ENCODE peak calls at places on chromosomes 7 and 10, in six cellular contexts. L is spleen, Q is endodermal cell, M is IMR-90, J is SK-N-SH, Z is prostate gland. K is an unnamed sample.

GRCh38 chr7:25720427-25720826 is 431.6 kb upstream of the NFE2L3 start:
- DNase-seq in L (no peak), Q (no peak), M (peak; percentile 2), J (peak; percentile 39), Z (no peak), K (no peak)

GRCh38 chr10:96306516-96306915 is 2.3 kb downstream of the DNTT start:
- DNase-seq in L (peak; percentile 89), Q (no peak), M (no peak), J (no peak), Z (peak; percentile 52), K (peak; percentile 7)

GRCh38 chr10:37947526-37947925 is 28.9 kb downstream of the ZNF25 start:
- DNase-seq in L (no peak), Q (no peak), M (no peak), J (no peak), Z (no peak), K (no peak)

GRCh38 chr10:89563861-89564478 is 28.6 kb upstream of the SLC16A12 start:
- DNase-seq in L (no peak), Q (no peak), M (peak; percentile 60), J (peak; percentile 54), Z (peak; percentile 22), K (peak; percentile 41)

GRCh38 chr10:90197766-90198165 is 496.4 kb downstream of the KIF20B start:
- DNase-seq in L (no peak), Q (no peak), M (peak; percentile 29), J (no peak), Z (no peak), K (no peak)

GRCh38 chr7:155845226-155845625 is 33.0 kb upstream of the SHH start:
- DNase-seq in L (peak; percentile 52), Q (peak; percentile 24), M (no peak), J (no peak), Z (no peak), K (no peak)

GRCh38 chr7:48087349-48087748 is 1.7 kb upstream of the UPP1 start:
- DNase-seq in L (no peak), Q (peak; percentile 45), M (peak; percentile 86), J (no peak), Z (no peak), K (peak; percentile 86)

GRCh38 chr7:157389951-157390730 is 53.3 kb downstream of the DNAJB6 start:
- DNase-seq in L (peak; percentile 89), Q (no peak), M (no peak), J (no peak), Z (no peak), K (peak; percentile 57)

GRCh38 chr10:28215930-28216329 is 86.9 kb downstream of the MPP7 start:
- DNase-seq in L (no peak), Q (no peak), M (no peak), J (no peak), Z (no peak), K (no peak)

GRCh38 chr10:127679642-127680255 is 57.2 kb upstream of the FOXI2 start:
- DNase-seq in L (no peak), Q (peak; percentile 65), M (no peak), J (no peak), Z (no peak), K (no peak)

GRCh38 chr10:117413928-117414618 is 38.8 kb upstream of the PDZD8 start:
- DNase-seq in L (no peak), Q (no peak), M (no peak), J (no peak), Z (no peak), K (peak; percentile 41)

GRCh38 chr7:6106140-6106904 is 75.1 kb downstream of the ANKRD61 start:
- DNase-seq in L (no peak), Q (no peak), M (peak; percentile 38), J (no peak), Z (peak; percentile 17), K (peak; percentile 48)

GRCh38 chr7:80748302-80749042 is 110.0 kb downstream of the CD36 start:
- DNase-seq in L (no peak), Q (no peak), M (no peak), J (no peak), Z (no peak), K (no peak)

GRCh38 chr10:88493676-88494483 is 89.2 kb downstream of the RNLS start:
- DNase-seq in L (no peak), Q (no peak), M (peak; percentile 85), J (no peak), Z (no peak), K (peak; percentile 57)

GRCh38 chr7:158011941-158012340 is 575.7 kb downstream of the PTPRN2 start:
- DNase-seq in L (no peak), Q (no peak), M (no peak), J (no peak), Z (no peak), K (no peak)

GRCh38 chr10:114703377-114704125 is 45.5 kb upstream of the ABLIM1 start:
- DNase-seq in L (no peak), Q (no peak), M (peak; percentile 43), J (peak; percentile 64), Z (no peak), K (peak; percentile 13)

GRCh38 chr10:107966817-107967216 is 802.3 kb upstream of the SORCS1 start:
- DNase-seq in L (no peak), Q (no peak), M (no peak), J (no peak), Z (no peak), K (peak; percentile 31)

GRCh38 chr10:97427571-97428179 is 1.7 kb downstream of the PGAM1 start:
- DNase-seq in L (no peak), Q (peak; percentile 90), M (peak; percentile 36), J (peak; percentile 33), Z (peak; percentile 52), K (peak; percentile 59)

GRCh38 chr10:121823993-121824463 is 103.8 kb downstream of the ATE1 start:
- DNase-seq in L (no peak), Q (no peak), M (peak; percentile 46), J (peak; percentile 47), Z (no peak), K (peak; percentile 52)

GRCh38 chr10:28375399-28376354 is 72.8 kb upstream of the MPP7 start:
- DNase-seq in L (no peak), Q (no peak), M (peak; percentile 74), J (no peak), Z (peak; percentile 44), K (peak; percentile 18)

GRCh38 chr7:132646064-132646463 is 69.8 kb upstream of the PLXNA4 start:
- DNase-seq in L (no peak), Q (no peak), M (no peak), J (no peak), Z (no peak), K (no peak)

GRCh38 chr7:131157530-131158243 is 170.0 kb upstream of the MKLN1 start:
- DNase-seq in L (no peak), Q (no peak), M (peak; percentile 36), J (no peak), Z (peak; percentile 75), K (peak; percentile 91)
- H3K4me3 ChIP-seq in L (no peak overlapping the region), Q (no peak overlapping the region), M (no peak overlapping the region), J (no peak overlapping the region), Z (no peak overlapping the region), K (no peak overlapping the region)

DNA sequence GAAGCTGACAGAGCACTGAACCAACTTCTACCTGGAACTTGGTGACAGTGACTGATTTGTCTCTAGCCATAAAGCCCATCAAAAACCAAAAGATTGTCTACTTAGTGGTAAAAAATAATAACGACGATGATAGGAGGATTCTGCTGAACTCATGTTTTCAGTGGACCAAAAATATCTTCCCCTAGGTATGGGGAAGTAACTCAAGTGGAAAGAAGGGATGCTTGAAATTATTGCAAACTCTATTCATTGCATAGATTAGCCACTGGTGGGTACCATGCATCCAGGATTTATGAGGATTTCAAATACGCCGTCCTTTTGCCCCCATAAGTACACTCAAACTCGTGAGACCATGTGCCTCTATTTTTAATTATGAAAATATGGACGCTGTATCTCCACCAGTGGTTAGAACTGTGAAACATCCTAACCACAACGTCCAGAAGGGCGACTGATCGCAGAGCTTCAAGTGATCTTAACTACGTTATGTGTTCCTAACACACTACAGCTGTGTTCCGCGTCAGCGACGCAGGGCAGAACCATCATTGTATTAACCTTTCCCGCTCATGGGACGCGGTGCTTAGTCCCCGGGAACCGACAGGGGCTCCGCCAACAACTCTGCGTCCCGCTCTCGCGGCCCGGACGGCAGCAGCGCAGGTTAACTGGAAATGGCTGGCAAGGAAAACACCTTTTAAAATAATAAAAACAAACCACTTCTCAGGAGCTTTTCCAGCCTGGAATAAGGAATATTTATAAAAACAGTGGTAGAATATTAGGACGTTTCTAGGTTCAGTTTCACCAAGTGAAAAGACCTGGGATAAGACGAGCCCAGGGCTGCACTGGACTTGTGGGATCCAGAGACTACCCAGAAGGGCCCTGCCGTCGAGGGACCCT is 776 bp downstream of the PEX1 start:
- DNase-seq in L (peak; percentile 90), Q (peak; percentile 79), M (peak; percentile 55), J (peak; percentile 78), Z (peak; percentile 17), K (peak; percentile 44)
- TF ChIP-seq CTCF in L (no peak), Q (peak; percentile 60), M (peak; percentile 5), J (peak; percentile 27), Z (peak; percentile 26), K (peak; percentile 17)

DNA sequence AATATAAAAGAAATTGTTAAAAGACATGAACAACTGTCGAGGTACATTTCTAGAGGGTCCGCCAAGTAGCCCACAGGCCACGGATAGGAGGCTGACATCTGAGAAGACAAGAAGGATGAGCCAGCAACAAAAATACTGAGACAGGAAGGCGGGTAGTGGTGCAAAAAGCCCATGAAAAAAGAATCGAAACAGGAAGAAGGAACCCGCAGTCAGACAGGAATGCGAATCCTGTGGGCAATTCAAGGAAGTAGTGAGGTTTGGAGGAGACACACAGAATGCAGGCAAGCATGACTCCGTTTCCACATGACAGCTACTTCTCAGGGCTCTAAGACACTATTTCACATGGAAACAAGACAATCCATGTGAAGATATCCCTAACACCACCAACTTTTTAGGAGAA is 125.2 kb downstream of the DOCK4 start:
- DNase-seq in L (no peak), Q (no peak), M (peak; percentile 34), J (no peak), Z (no peak), K (peak; percentile 17)
- H3K4me3 ChIP-seq in L (peak overlapping the region; percentile 58), Q (no peak overlapping the region), M (no peak overlapping the region), J (peak overlapping the region; percentile 8), Z (no peak overlapping the region), K (no peak overlapping the region)

GRCh38 chr10:119025336-119025735 is 4.2 kb upstream of the NANOS1 start:
- DNase-seq in L (no peak), Q (no peak), M (peak; percentile 64), J (peak; percentile 58), Z (peak; percentile 85), K (peak; percentile 72)
- TF ChIP-seq CTCF in L (no peak), Q (no peak), M (no peak), J (no peak), Z (no peak), K (peak; percentile 2)

GRCh38 chr7:125984795-125985194 is 1055.2 kb upstream of the POT1 start:
- DNase-seq in L (no peak), Q (peak; percentile 59), M (no peak), J (no peak), Z (no peak), K (no peak)
- H3K4me3 ChIP-seq in L (no peak overlapping the region), Q (no peak overlapping the region), M (no peak overlapping the region), J (no peak overlapping the region), Z (no peak overlapping the region), K (no peak overlapping the region)

GRCh38 chr7:38068461-38068860 is 109.6 kb upstream of the STARD3NL start:
- DNase-seq in L (no peak), Q (no peak), M (no peak), J (no peak), Z (no peak), K (no peak)

GRCh38 chr7:38069052-38069451 is 109.0 kb upstream of the STARD3NL start:
- DNase-seq in L (no peak), Q (no peak), M (no peak), J (no peak), Z (no peak), K (no peak)

GRCh38 chr7:38070718-38071117 is 107.3 kb upstream of the STARD3NL start:
- DNase-seq in L (no peak), Q (peak; percentile 57), M (peak; percentile 0), J (peak; percentile 73), Z (no peak), K (peak; percentile 0)
- TF ChIP-seq CTCF in L (peak; percentile 16), Q (peak; percentile 74), M (peak; percentile 23), J (peak; percentile 69), Z (no peak), K (peak; percentile 6)